ENCODE peak calls at places on chromosomes 12 and 14, in six cellular contexts. One of them, this sample, is unnamed.

GRCh38 chr14:71551291-71551955 is 380.8 kb upstream of the RGS6 start:
- DNase-seq in RWPE1: no peak
- DNase-seq in GM23338: no peak
- DNase-seq in fibroblast of mammary gland: peak; percentile 83
- DNase-seq in breast epithelium: no peak
- DNase-seq in CD4-positive, alpha-beta T cell: no peak
- DNase-seq in this sample: peak; percentile 86

GRCh38 chr12:124531281-124531745 is 36.1 kb downstream of the NCOR2 start:
- DNase-seq in fibroblast of mammary gland: no peak
- DNase-seq in breast epithelium: no peak
- DNase-seq in RWPE1: no peak
- DNase-seq in GM23338: peak; percentile 46
- DNase-seq in CD4-positive, alpha-beta T cell: no peak
- DNase-seq in this sample: no peak

GRCh38 chr14:64255756-64256155 is 38.4 kb downstream of the ESR2 start:
- DNase-seq in GM23338: no peak
- DNase-seq in CD4-positive, alpha-beta T cell: no peak
- DNase-seq in fibroblast of mammary gland: no peak
- DNase-seq in RWPE1: no peak
- DNase-seq in breast epithelium: no peak
- DNase-seq in this sample: no peak

GRCh38 chr12:52056801-52057613 is 5.8 kb downstream of the NR4A1 start:
- DNase-seq in GM23338: no peak
- DNase-seq in RWPE1: no peak
- DNase-seq in CD4-positive, alpha-beta T cell: no peak
- DNase-seq in fibroblast of mammary gland: peak; percentile 71
- DNase-seq in breast epithelium: no peak
- DNase-seq in this sample: no peak

GRCh38 chr12:674272-674781 is 11.1 kb upstream of the NINJ2 start:
- DNase-seq in GM23338: no peak
- DNase-seq in RWPE1: no peak
- DNase-seq in fibroblast of mammary gland: peak; percentile 24
- DNase-seq in CD4-positive, alpha-beta T cell: peak; percentile 6
- DNase-seq in breast epithelium: no peak
- DNase-seq in this sample: no peak

GRCh38 chr14:106879241-106879640 is 1352.9 kb downstream of the TMEM121 start:
- DNase-seq in fibroblast of mammary gland: peak; percentile 11
- DNase-seq in GM23338: peak; percentile 6
- DNase-seq in breast epithelium: no peak
- DNase-seq in RWPE1: no peak
- DNase-seq in CD4-positive, alpha-beta T cell: no peak
- DNase-seq in this sample: no peak

GRCh38 chr12:55718650-55719275 is 1.4 kb upstream of the RDH5 start:
- DNase-seq in RWPE1: no peak
- DNase-seq in GM23338: peak; percentile 22
- DNase-seq in breast epithelium: no peak
- DNase-seq in CD4-positive, alpha-beta T cell: no peak
- DNase-seq in fibroblast of mammary gland: peak; percentile 82
- DNase-seq in this sample: no peak

GRCh38 chr12:104223599-104224168 is 8.1 kb downstream of the TXNRD1 start:
- DNase-seq in CD4-positive, alpha-beta T cell: no peak
- DNase-seq in breast epithelium: no peak
- DNase-seq in fibroblast of mammary gland: no peak
- DNase-seq in RWPE1: no peak
- DNase-seq in GM23338: no peak
- DNase-seq in this sample: no peak

GRCh38 chr12:86228656-86229055 is 27.5 kb downstream of the MGAT4C start:
- DNase-seq in CD4-positive, alpha-beta T cell: no peak
- DNase-seq in GM23338: no peak
- DNase-seq in fibroblast of mammary gland: no peak
- DNase-seq in breast epithelium: no peak
- DNase-seq in RWPE1: no peak
- DNase-seq in this sample: no peak

GRCh38 chr12:78192979-78193378 is 362.3 kb downstream of the NAV3 start:
- DNase-seq in RWPE1: no peak
- DNase-seq in CD4-positive, alpha-beta T cell: no peak
- DNase-seq in GM23338: no peak
- DNase-seq in breast epithelium: no peak
- DNase-seq in fibroblast of mammary gland: peak; percentile 92
- DNase-seq in this sample: no peak

GRCh38 chr14:61558271-61558670 is 137.0 kb upstream of the HIF1A start:
- DNase-seq in RWPE1: no peak
- DNase-seq in breast epithelium: no peak
- DNase-seq in GM23338: no peak
- DNase-seq in fibroblast of mammary gland: no peak
- DNase-seq in CD4-positive, alpha-beta T cell: no peak
- DNase-seq in this sample: no peak

GRCh38 chr12:24025153-24025798 is 75.8 kb upstream of the SOX5 start:
- DNase-seq in CD4-positive, alpha-beta T cell: no peak
- DNase-seq in RWPE1: no peak
- DNase-seq in breast epithelium: no peak
- DNase-seq in fibroblast of mammary gland: peak; percentile 21
- DNase-seq in GM23338: peak; percentile 52
- DNase-seq in this sample: no peak

GRCh38 chr14:83004456-83005006 is 1470.9 kb upstream of the SEL1L start:
- DNase-seq in RWPE1: no peak
- DNase-seq in CD4-positive, alpha-beta T cell: no peak
- DNase-seq in breast epithelium: no peak
- DNase-seq in GM23338: no peak
- DNase-seq in fibroblast of mammary gland: no peak
- DNase-seq in this sample: no peak

DNA sequence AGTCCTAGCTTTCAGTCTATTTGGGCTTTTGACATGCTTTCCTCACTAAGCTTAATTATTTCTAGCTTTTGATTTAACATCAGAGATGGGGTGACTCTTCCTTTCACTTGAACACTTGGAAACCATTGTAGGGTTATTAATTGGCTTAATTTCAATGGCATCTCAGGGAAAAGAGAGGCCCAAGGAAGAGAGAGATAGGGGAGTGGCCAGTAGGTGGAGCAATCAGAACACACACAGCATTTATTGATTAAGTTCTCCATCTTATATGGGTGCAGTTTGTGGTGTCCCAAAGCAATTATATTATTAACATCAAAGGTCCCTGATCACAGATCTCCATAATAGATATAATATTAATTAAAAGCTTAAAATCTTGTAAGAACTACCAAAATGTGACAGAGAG is 1466.1 kb upstream of the SEL1L start:
- DNase-seq in fibroblast of mammary gland: peak; percentile 4
- DNase-seq in breast epithelium: no peak
- DNase-seq in GM23338: peak; percentile 54
- DNase-seq in CD4-positive, alpha-beta T cell: no peak
- DNase-seq in RWPE1: no peak
- DNase-seq in this sample: no peak
- TF ChIP-seq CTCF in fibroblast of mammary gland: peak; percentile 12
- TF ChIP-seq CTCF in breast epithelium: no peak
- TF ChIP-seq CTCF in GM23338: peak; percentile 78
- TF ChIP-seq CTCF in CD4-positive, alpha-beta T cell: no peak
- TF ChIP-seq CTCF in RWPE1: no peak
- TF ChIP-seq CTCF in this sample: peak; percentile 39

GRCh38 chr14:38250316-38250715 is 5.6 kb downstream of the CLEC14A start:
- DNase-seq in CD4-positive, alpha-beta T cell: no peak
- DNase-seq in breast epithelium: no peak
- DNase-seq in GM23338: no peak
- DNase-seq in RWPE1: no peak
- DNase-seq in fibroblast of mammary gland: no peak
- DNase-seq in this sample: no peak

GRCh38 chr14:38243696-38244250 is 12.1 kb downstream of the CLEC14A start:
- DNase-seq in breast epithelium: no peak
- DNase-seq in GM23338: no peak
- DNase-seq in fibroblast of mammary gland: no peak
- DNase-seq in CD4-positive, alpha-beta T cell: no peak
- DNase-seq in RWPE1: no peak
- DNase-seq in this sample: no peak

GRCh38 chr14:38252066-38252710 is 3.7 kb downstream of the CLEC14A start:
- DNase-seq in RWPE1: no peak
- DNase-seq in fibroblast of mammary gland: no peak
- DNase-seq in breast epithelium: no peak
- DNase-seq in GM23338: no peak
- DNase-seq in CD4-positive, alpha-beta T cell: no peak
- DNase-seq in this sample: no peak

DNA sequence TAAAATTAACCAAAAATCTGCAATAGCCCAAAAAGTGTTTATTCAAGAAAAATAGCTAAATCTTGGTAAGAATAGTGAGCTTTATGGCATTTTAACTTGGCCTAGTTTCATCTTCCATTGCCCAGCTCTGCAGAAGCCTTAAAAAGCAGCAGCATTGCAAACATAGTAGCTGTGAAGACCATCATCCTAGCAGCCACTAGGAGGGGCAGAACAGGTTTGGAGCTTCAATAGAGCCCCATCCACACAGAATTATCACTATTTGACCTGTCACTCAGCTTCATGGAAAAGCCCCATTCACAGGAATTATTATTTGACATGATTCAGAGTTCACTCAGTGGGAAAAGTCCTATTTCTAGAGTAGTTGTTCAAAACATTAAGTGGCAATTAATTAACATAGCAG is 7.3 kb downstream of the CLEC14A start:
- DNase-seq in CD4-positive, alpha-beta T cell: no peak
- DNase-seq in RWPE1: no peak
- DNase-seq in GM23338: peak; percentile 41
- DNase-seq in fibroblast of mammary gland: no peak
- DNase-seq in breast epithelium: no peak
- DNase-seq in this sample: no peak
- TF ChIP-seq CTCF in CD4-positive, alpha-beta T cell: no peak
- TF ChIP-seq CTCF in RWPE1: no peak
- TF ChIP-seq CTCF in GM23338: peak; percentile 52
- TF ChIP-seq CTCF in fibroblast of mammary gland: peak; percentile 28
- TF ChIP-seq CTCF in breast epithelium: no peak
- TF ChIP-seq CTCF in this sample: peak; percentile 41

GRCh38 chr14:96304956-96305355 is 48.9 kb downstream of the BDKRB1 start:
- DNase-seq in breast epithelium: no peak
- DNase-seq in RWPE1: peak; percentile 5
- DNase-seq in GM23338: peak; percentile 81
- DNase-seq in CD4-positive, alpha-beta T cell: no peak
- DNase-seq in fibroblast of mammary gland: no peak
- DNase-seq in this sample: no peak
- TF ChIP-seq CTCF in breast epithelium: no peak
- TF ChIP-seq CTCF in RWPE1: no peak
- TF ChIP-seq CTCF in GM23338: peak; percentile 53
- TF ChIP-seq CTCF in CD4-positive, alpha-beta T cell: no peak
- TF ChIP-seq CTCF in fibroblast of mammary gland: no peak
- TF ChIP-seq CTCF in this sample: peak; percentile 50

DNA sequence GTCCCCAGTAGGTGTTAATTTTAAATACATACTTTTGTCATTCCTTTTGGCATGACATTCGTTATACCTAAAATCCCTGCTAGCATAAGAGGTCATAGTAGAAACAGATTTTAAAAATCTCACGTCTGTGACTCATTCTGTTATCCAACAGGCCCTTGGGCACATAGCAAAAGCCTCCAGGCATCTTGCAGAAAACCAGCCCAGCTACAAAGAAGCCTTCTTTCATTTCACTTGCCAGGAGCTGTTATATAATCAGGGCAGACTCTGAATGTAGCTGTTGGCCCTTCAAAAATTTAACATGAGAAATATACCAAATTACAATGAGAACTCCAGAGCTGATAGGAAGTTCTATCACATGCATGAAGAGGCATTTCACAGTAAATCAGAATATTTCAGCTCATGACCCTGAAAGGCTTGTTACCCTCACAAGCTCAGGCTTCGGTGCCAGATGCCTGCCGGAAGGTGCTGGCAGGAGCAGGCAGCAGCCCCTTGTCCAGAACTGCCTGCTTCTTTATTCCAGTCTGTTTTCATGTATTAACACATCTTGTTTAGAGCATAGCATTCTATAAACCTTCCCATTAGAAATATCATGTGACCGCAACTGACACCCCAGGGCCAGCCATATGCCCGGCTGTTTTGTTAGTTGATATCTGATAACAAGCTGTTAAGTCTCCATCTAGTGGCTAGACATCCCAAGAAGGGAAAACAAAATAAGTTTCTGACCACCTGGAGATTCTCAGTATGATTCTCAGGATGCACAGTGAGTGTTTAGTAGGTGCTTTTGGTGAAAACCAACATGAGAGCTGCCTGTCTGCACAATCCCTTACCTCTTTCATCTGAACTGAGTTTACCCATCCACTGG is 17.8 kb downstream of the E2F7 start:
- DNase-seq in fibroblast of mammary gland: no peak
- DNase-seq in CD4-positive, alpha-beta T cell: no peak
- DNase-seq in GM23338: no peak
- DNase-seq in breast epithelium: no peak
- DNase-seq in RWPE1: no peak
- DNase-seq in this sample: peak; percentile 33
- TF ChIP-seq CTCF in fibroblast of mammary gland: no peak
- TF ChIP-seq CTCF in CD4-positive, alpha-beta T cell: no peak
- TF ChIP-seq CTCF in GM23338: peak; percentile 26
- TF ChIP-seq CTCF in breast epithelium: no peak
- TF ChIP-seq CTCF in RWPE1: no peak
- TF ChIP-seq CTCF in this sample: peak; percentile 64

GRCh38 chr12:14810953-14811483 is 3.0 kb downstream of the SMCO3 start:
- DNase-seq in breast epithelium: no peak
- DNase-seq in CD4-positive, alpha-beta T cell: no peak
- DNase-seq in fibroblast of mammary gland: no peak
- DNase-seq in GM23338: peak; percentile 59
- DNase-seq in RWPE1: peak; percentile 11
- DNase-seq in this sample: peak; percentile 32
- TF ChIP-seq CTCF in breast epithelium: no peak
- TF ChIP-seq CTCF in CD4-positive, alpha-beta T cell: no peak
- TF ChIP-seq CTCF in fibroblast of mammary gland: peak; percentile 49
- TF ChIP-seq CTCF in GM23338: peak; percentile 68
- TF ChIP-seq CTCF in RWPE1: no peak
- TF ChIP-seq CTCF in this sample: peak; percentile 77

DNA sequence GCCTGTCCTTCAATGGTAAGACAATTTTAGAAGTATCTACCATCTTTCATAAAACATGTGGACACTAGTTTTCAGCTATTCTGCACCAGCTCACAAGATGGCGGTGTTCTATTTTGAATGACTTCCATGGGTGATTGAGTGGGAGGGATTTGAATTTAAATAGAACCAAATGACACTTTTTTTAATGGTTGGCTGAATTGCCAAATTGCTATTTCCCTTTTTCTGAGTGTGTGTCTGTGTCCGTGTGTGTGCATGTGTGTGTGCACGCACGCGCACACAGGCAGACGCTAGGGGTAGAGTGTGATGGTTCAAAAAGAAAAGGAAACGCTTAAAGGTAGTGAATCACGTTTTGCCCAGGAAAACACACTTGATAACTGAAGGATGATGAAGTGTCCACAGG is 362.6 kb downstream of the DAD1 start:
- DNase-seq in fibroblast of mammary gland: no peak
- DNase-seq in breast epithelium: no peak
- DNase-seq in CD4-positive, alpha-beta T cell: no peak
- DNase-seq in RWPE1: peak; percentile 30
- DNase-seq in GM23338: peak; percentile 68
- DNase-seq in this sample: peak; percentile 18
- TF ChIP-seq CTCF in fibroblast of mammary gland: no peak
- TF ChIP-seq CTCF in breast epithelium: no peak
- TF ChIP-seq CTCF in CD4-positive, alpha-beta T cell: no peak
- TF ChIP-seq CTCF in RWPE1: no peak
- TF ChIP-seq CTCF in GM23338: peak; percentile 72
- TF ChIP-seq CTCF in this sample: peak; percentile 56

GRCh38 chr14:30443368-30444007 is 115.5 kb upstream of the G2E3 start:
- DNase-seq in RWPE1: peak; percentile 20
- DNase-seq in breast epithelium: no peak
- DNase-seq in CD4-positive, alpha-beta T cell: no peak
- DNase-seq in GM23338: peak; percentile 73
- DNase-seq in fibroblast of mammary gland: peak; percentile 63
- DNase-seq in this sample: peak; percentile 26
- TF ChIP-seq CTCF in RWPE1: peak; percentile 34
- TF ChIP-seq CTCF in breast epithelium: no peak
- TF ChIP-seq CTCF in CD4-positive, alpha-beta T cell: no peak
- TF ChIP-seq CTCF in GM23338: peak; percentile 95
- TF ChIP-seq CTCF in fibroblast of mammary gland: peak; percentile 66
- TF ChIP-seq CTCF in this sample: peak; percentile 74